ENCODE peak calls at places on chromosomes 7 and 10, in seven cellular contexts. C is AG04450, P is transverse colon, E is OCI-LY7, H is PC-3, N is ovary, F is tibial nerve. X is an unnamed sample. For H3K9me3, the result is how much of the 10 kb centered on the place peaks cover.

GRCh38 chr10:13834581-13835286 is 248.0 kb downstream of the PRPF18 start:
- DNase-seq in E (no peak), H (no peak), P (peak), F (no peak), C (no peak), N (no peak), X (peak)

GRCh38 chr7:146781352-146782116 is 664.9 kb downstream of the CNTNAP2 start:
- DNase-seq in H (no peak), E (no peak), N (no peak), P (no peak), F (no peak), C (no peak), X (peak)

GRCh38 chr10:89534826-89535166 is 598 bp downstream of the SLC16A12 start:
- DNase-seq in F (no peak), N (no peak), H (no peak), C (no peak), P (no peak), E (no peak), X (no peak)

GRCh38 chr10:110226926-110227641 is 19.7 kb downstream of the MXI1 start:
- DNase-seq in N (peak), H (no peak), P (peak), E (no peak), F (peak), C (no peak), X (peak)

GRCh38 chr10:116634126-116634975 is 13.6 kb downstream of the PNLIPRP2 start:
- DNase-seq in N (no peak), F (no peak), E (no peak), H (no peak), C (no peak), P (no peak), X (no peak)

GRCh38 chr10:88062385-88062784 is 199.0 kb downstream of the PTEN start:
- DNase-seq in E (no peak), F (no peak), C (no peak), N (no peak), P (no peak), H (no peak), X (no peak)

GRCh38 chr10:133258066-133258817 is 18.4 kb downstream of the ADAM8 start:
- DNase-seq in N (no peak), F (no peak), H (peak), C (no peak), E (peak), P (peak), X (no peak)

GRCh38 chr10:22444219-22444788 is 99.0 kb downstream of the SPAG6 start:
- DNase-seq in N (no peak), H (no peak), C (no peak), E (no peak), P (no peak), F (no peak), X (no peak)

GRCh38 chr7:105794741-105795729 is 81.4 kb downstream of the ATXN7L1 start:
- DNase-seq in C (peak), N (peak), F (no peak), H (peak), E (no peak), P (no peak), X (peak)

GRCh38 chr10:119216137-119216536 is 8.8 kb downstream of the GRK5 start:
- DNase-seq in E (no peak), F (no peak), P (no peak), N (no peak), C (no peak), H (no peak), X (peak)

GRCh38 chr7:2537981-2538851 is 17.1 kb downstream of the BRAT1 start:
- DNase-seq in N (no peak), H (no peak), C (no peak), E (no peak), P (peak), F (no peak), X (no peak)

GRCh38 chr7:16851829-16852228 is 30.0 kb downstream of the AGR3 start:
- DNase-seq in E (no peak), N (no peak), F (no peak), H (no peak), P (no peak), C (no peak), X (no peak)

GRCh38 chr10:77887631-77888355 is 38.8 kb downstream of the DLG5 start:
- DNase-seq in E (no peak), N (no peak), F (no peak), H (peak), C (no peak), P (no peak), X (peak)

GRCh38 chr7:33517191-33517590 is 387.8 kb downstream of the BBS9 start:
- DNase-seq in P (no peak), E (no peak), C (no peak), N (no peak), F (no peak), H (no peak), X (no peak)

GRCh38 chr10:61662794-61663259 is at the start of gene CABCOCO1:
- DNase-seq in F (no peak), C (no peak), P (peak), N (peak), H (peak), E (no peak), X (peak)

GRCh38 chr7:98079891-98080653 is 26.6 kb upstream of the LMTK2 start:
- DNase-seq in C (no peak), N (no peak), H (no peak), E (no peak), P (no peak), F (no peak), X (no peak)

GRCh38 chr7:135508853-135509588 is 881 bp downstream of the CNOT4 start:
- DNase-seq in E (peak), H (peak), C (no peak), P (peak), F (no peak), N (peak), X (peak)

GRCh38 chr7:100475549-100475948 is 3.5 kb downstream of the TSC22D4 start:
- DNase-seq in P (no peak), E (no peak), N (peak), F (peak), H (no peak), C (no peak), X (peak)

GRCh38 chr7:129855234-129855673 is 97.5 kb downstream of the UBE2H start:
- DNase-seq in C (peak), H (peak), F (no peak), N (no peak), E (no peak), P (no peak), X (no peak)

GRCh38 chr7:50669890-50670289 is 104.7 kb upstream of the DDC start:
- DNase-seq in P (no peak), F (no peak), E (no peak), H (no peak), N (no peak), C (no peak), X (no peak)

GRCh38 chr10:131899695-131900349 is 986 bp upstream of the PPP2R2D start:
- DNase-seq in P (no peak), F (no peak), E (peak), N (no peak), C (no peak), H (no peak), X (no peak)

GRCh38 chr7:28354601-28355062 is 57.7 kb upstream of the CREB5 start:
- DNase-seq in N (no peak), C (peak), P (no peak), F (no peak), H (peak), E (no peak), X (no peak)

GRCh38 chr7:75866497-75867389 is 12.1 kb upstream of the RHBDD2 start:
- DNase-seq in F (no peak), N (peak), P (peak), H (peak), C (no peak), E (peak), X (peak)

GRCh38 chr10:43573250-43574034 is 974 bp downstream of the ZNF239 start:
- DNase-seq in F (no peak), P (no peak), C (no peak), N (no peak), E (no peak), H (no peak), X (no peak)

GRCh38 chr7:136009488-136010079 is 32.4 kb upstream of the MTPN start:
- DNase-seq in E (peak), C (peak), F (no peak), H (peak), P (no peak), N (no peak), X (no peak)

DNA sequence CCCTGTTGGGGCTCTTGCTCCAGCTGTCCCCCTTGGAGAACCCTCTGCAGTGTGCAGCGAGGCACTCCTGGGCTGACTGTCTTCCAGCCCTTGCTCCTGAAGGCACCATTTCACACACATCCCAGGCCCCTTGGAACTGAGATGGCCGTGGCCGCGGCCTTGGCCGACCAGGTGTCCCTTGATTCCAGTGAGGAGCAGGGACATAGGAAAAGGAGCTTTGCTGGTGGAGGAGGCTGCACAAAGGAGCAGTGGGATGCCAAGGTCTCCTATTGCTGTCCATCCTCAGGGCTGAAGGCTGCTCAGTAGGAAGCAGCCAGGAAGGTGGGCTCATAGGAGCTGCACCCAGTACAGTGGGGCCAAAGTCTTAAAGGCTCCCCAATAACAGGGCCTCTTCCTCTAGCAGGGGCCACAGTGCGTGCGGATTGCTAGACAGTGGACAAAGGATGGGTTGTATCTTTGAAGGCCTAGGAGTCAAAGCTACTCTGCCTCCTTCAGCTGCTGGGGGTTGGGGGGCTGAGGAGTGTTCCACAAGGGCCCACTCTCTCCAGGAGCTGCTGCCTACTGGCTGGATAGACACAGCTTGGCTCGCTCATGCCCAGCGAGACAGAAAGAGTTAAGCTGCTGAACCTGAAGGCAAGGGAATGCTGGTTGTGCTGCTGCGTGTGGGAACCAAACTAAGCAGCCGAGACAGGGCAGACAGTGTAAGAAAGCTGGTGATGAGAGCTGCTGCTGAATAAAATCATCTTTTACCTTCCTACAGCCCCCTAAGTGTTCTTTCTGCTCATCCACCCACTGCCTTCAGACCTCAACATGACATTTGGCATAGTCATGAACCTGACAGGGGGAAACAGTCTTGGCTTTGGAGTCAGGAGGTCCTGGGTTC is 891.9 kb upstream of the ZNF722 start:
- DNase-seq in N (no peak), P (no peak), E (no peak), C (no peak), F (no peak), H (no peak), X (no peak)
- H3K9me3 ChIP-seq in N (under half), P (under half), E (under half), C (half or more), F (under half), H (under half), X (under half)

DNA sequence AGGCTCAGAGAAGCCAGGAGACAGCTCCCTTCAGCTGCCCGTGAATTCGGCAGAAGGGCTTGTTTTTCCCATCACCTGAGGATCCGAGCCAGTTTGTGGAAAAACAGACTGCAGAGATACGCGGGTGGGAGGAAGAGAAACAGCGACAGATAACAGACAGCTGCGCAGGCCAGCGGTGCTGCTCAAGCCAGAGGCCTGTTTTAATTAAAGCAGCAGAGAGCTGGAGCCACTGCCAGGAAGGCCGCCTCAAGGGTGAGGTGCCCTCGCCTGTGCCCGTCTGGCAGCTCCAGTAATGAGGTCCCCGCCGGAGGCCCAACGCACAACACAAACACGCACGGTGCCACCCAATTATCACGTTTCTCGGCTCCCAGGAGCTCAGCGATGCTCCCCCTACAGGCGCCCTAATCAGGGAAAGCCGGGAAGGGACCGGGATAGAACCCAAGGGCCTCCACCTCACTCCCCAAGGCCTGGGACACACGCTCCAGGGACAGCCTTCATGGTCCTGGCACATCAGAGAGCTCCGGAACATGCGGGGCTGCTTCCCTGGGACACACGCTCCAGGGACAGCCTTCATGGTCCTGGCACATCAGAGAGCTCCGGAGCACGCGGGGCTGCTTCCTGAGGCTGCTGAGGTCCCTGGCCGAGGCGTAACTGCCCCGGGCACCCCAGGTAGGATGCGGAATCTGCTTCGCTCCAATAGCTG is 60.6 kb upstream of the DNAAF5 start:
- DNase-seq in P (no peak), H (no peak), N (peak), F (no peak), E (no peak), C (no peak), X (peak)
- TF ChIP-seq CTCF in P (no peak), H (no peak), N (peak), F (no peak), E (no peak), C (peak), X (peak)

GRCh38 chr7:153588596-153588995 is 463.6 kb upstream of the DPP6 start:
- DNase-seq in H (no peak), P (no peak), C (no peak), E (no peak), F (no peak), N (no peak), X (no peak)

GRCh38 chr7:153590136-153590535 is 462.1 kb upstream of the DPP6 start:
- DNase-seq in E (no peak), P (no peak), H (no peak), F (no peak), C (no peak), N (no peak), X (no peak)

DNA sequence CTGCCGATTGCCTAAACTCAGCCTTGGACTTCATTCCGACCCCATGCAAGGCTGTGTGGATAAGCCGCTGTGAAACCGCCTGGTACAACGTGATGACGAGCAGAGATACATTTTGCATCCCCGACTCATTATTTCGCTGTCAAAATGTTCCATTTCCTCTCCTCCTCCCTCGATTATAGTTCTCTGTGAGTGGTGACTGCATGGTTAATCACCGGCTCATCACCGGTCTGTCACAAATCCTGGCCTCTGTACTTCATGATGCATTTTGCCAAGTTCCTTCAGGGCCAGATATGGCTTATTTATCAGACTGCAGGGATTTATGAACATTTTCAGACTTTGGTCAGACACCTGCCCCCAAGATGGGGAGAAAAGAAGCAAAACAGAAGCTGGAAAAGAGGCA is 461.6 kb upstream of the DPP6 start:
- DNase-seq in F (no peak), E (no peak), H (peak), C (no peak), N (no peak), P (no peak), X (no peak)
- H3K9me3 ChIP-seq in F (under half), E (under half), H (under half), C (half or more), N (under half), P (under half), X (under half)

GRCh38 chr7:48710995-48711394 is 213.4 kb upstream of the CDC14C start:
- DNase-seq in E (no peak), N (no peak), H (no peak), F (no peak), C (no peak), P (no peak), X (no peak)
- TF ChIP-seq CTCF in E (no peak), N (no peak), H (peak), F (no peak), C (no peak), P (no peak), X (no peak)

X was measured in testis.